ENCODE peak calls at places on chromosomes 11 and 22, in seven cellular contexts. Q is lower lobe of right lung, V is upper lobe of right lung, S is body of pancreas, F is GM23338, J is neural progenitor cell, N is PC-3. T is an unnamed sample. For H3K36me3, the result is how much of the 10 kb centered on the place peaks cover.

GRCh38 chr11:133136376-133136775 is 395.9 kb downstream of the OPCML start:
- DNase-seq in Q (no peak), V (no peak), N (no peak), J (peak), F (peak), S (no peak), T (no peak)

GRCh38 chr11:128493570-128493965 is 93.8 kb downstream of the ETS1 start:
- DNase-seq in S (no peak), F (no peak), N (peak), V (no peak), Q (no peak), J (no peak), T (no peak)

GRCh38 chr22:45397806-45398205 is 15.6 kb downstream of the SMC1B start:
- DNase-seq in N (peak), V (no peak), J (peak), Q (no peak), S (no peak), F (no peak), T (no peak)

GRCh38 chr11:28822596-28822995 is 714.4 kb downstream of the METTL15 start:
- DNase-seq in Q (no peak), S (no peak), J (no peak), N (peak), V (no peak), F (no peak), T (no peak)

GRCh38 chr22:39408807-39409206 is 9.2 kb downstream of the TAB1 start:
- DNase-seq in J (no peak), S (no peak), F (no peak), N (no peak), Q (no peak), V (no peak), T (no peak)

GRCh38 chr11:63944987-63945386 is 6.2 kb downstream of the NAA40 start:
- DNase-seq in Q (no peak), F (no peak), J (no peak), S (peak), N (no peak), V (no peak), T (no peak)

GRCh38 chr11:45366839-45367238 is 80.7 kb upstream of the SYT13 start:
- DNase-seq in F (no peak), S (no peak), N (no peak), J (peak), Q (no peak), V (no peak), T (no peak)

GRCh38 chr22:30675436-30675835 is 7.8 kb upstream of the DUSP18 start:
- DNase-seq in V (no peak), Q (no peak), N (no peak), J (no peak), S (no peak), F (no peak), T (no peak)

GRCh38 chr11:129460714-129461113 is 85.1 kb downstream of the BARX2 start:
- DNase-seq in Q (no peak), F (no peak), S (no peak), J (no peak), V (no peak), N (no peak), T (no peak)

DNA sequence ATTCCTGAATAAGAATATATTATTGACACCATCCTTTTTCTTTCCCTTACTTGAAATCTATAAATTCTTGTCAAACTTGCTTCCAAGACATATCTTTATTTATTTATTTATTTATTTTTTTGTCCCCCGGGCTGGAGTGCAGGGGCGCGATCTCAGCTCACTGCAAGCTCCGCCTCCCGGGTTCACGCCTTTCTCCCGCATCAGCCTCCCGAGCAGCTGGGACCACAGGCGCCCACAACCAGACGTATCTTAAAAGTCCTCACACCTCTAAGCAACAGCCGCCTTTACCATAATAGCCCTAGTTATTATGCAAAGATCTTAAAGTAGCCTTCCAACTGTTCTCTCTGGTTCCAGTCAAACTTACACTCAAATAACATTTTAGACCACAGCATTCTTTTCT is 657.0 kb upstream of the B3GAT1 start:
- DNase-seq in S (no peak), Q (no peak), N (no peak), F (no peak), J (no peak), V (no peak), T (no peak)
- H3K27ac ChIP-seq in S (no peak), Q (no peak), N (no peak), F (no peak), J (no peak), V (no peak), T (no peak)

GRCh38 chr11:81658722-81659121 is 1074.9 kb downstream of the FAM181B start:
- DNase-seq in F (peak), V (no peak), N (peak), J (peak), Q (no peak), S (no peak), T (peak)
- TF ChIP-seq CTCF in F (peak), V (no peak), N (peak), J (peak), Q (no peak), S (no peak), T (peak)

DNA sequence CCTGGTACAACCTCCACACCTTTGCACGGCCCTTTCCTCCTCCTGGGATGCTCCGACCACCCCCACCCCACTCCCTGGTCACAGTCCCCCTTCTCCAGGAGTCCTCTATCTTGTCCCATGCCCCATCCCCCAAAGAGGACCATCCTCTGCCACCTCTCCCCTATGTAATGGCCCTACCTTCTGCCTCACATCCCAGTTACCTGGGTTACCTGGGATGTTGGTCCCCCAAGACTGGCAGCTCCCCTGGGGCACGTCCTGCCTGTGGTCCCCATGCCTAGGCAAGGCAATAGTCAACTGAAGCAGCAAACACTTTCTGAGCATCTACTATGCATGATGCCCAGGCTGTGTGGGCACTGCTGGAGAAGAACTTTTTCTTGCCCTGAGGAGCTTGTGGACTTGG is 8.7 kb downstream of the ACTN3 start:
- DNase-seq in Q (no peak), V (no peak), S (no peak), F (no peak), N (no peak), J (no peak), T (no peak)
- H3K36me3 ChIP-seq in Q (under half), V (under half), S (under half), F (under half), N (under half), J (under half), T (under half)

GRCh38 chr22:37079158-37079557 is 27.6 kb downstream of the KCTD17 start:
- DNase-seq in F (no peak), J (no peak), Q (no peak), N (no peak), V (no peak), S (no peak), T (no peak)

GRCh38 chr22:37082251-37082650 is 27.3 kb downstream of the TMPRSS6 start:
- DNase-seq in N (no peak), J (no peak), S (no peak), F (no peak), V (no peak), Q (no peak), T (no peak)

GRCh38 chr22:37080838-37081237 is 28.7 kb downstream of the TMPRSS6 start:
- DNase-seq in Q (no peak), V (no peak), S (no peak), N (no peak), F (no peak), J (no peak), T (no peak)

GRCh38 chr22:37079668-37080171 is 28.2 kb downstream of the KCTD17 start:
- DNase-seq in N (no peak), F (no peak), S (no peak), J (no peak), V (no peak), Q (peak), T (peak)

GRCh38 chr22:37080438-37080837 is 28.9 kb downstream of the KCTD17 start:
- DNase-seq in S (no peak), Q (no peak), J (no peak), F (no peak), N (no peak), V (no peak), T (no peak)
- H3K27ac ChIP-seq in S (no peak), Q (no peak), J (no peak), F (no peak), N (no peak), V (no peak), T (no peak)

GRCh38 chr22:37254867-37255233 is 10.8 kb upstream of the RAC2 start:
- DNase-seq in V (no peak), N (peak), J (no peak), F (no peak), S (no peak), Q (no peak), T (peak)

GRCh38 chr22:37254206-37254866 is 10.3 kb upstream of the RAC2 start:
- DNase-seq in F (no peak), N (peak), S (no peak), V (peak), J (no peak), Q (peak), T (peak)

GRCh38 chr22:37256075-37256726 is 12.1 kb upstream of the RAC2 start:
- DNase-seq in N (no peak), J (no peak), F (no peak), Q (peak), V (peak), S (no peak), T (no peak)

GRCh38 chr22:37255558-37256006 is 11.5 kb upstream of the RAC2 start:
- DNase-seq in F (no peak), V (no peak), J (no peak), N (no peak), S (no peak), Q (no peak), T (no peak)

GRCh38 chr22:37253164-37253660 is 9.1 kb upstream of the RAC2 start:
- DNase-seq in N (no peak), V (no peak), Q (no peak), J (no peak), S (no peak), F (peak), T (no peak)
- TF ChIP-seq CTCF in N (no peak), V (no peak), Q (no peak), J (peak), S (no peak), F (peak), T (peak)

GRCh38 chr11:4103269-4103668 is 8.7 kb downstream of the RRM1 start:
- DNase-seq in J (no peak), N (no peak), Q (no peak), S (no peak), V (no peak), F (no peak), T (no peak)
- H3K36me3 ChIP-seq in J (under half), N (under half), Q (half or more), S (under half), V (under half), F (under half), T (under half)

GRCh38 chr22:42805998-42806481 is 51.0 kb downstream of the ARFGAP3 start:
- DNase-seq in J (peak), F (no peak), N (no peak), V (no peak), S (peak), Q (no peak), T (no peak)
- H3K27ac ChIP-seq in J (no peak), F (no peak), N (no peak), V (peak), S (peak), Q (peak), T (no peak)

T was measured in brain microvascular endothelial cell.